ENCODE peak calls at places on chromosome 13, in five cellular contexts. C is astrocyte of the spinal cord, B is heart right ventricle, K is hepatocyte, O is mesothelial cell of epicardium. J is an unnamed sample.

GRCh38 chr13:51643882-51644281 is 59.6 kb downstream of the WDFY2 start:
- DNase-seq in O (no peak), B (no peak), K (no peak), C (peak; percentile 94), J (peak; percentile 90)

GRCh38 chr13:86870388-86870966 is 800.7 kb upstream of the SLITRK5 start:
- DNase-seq in C (peak; percentile 45), K (peak; percentile 28), O (no peak), B (no peak), J (no peak)

GRCh38 chr13:49731766-49732165 is 40.5 kb upstream of the EBPL start:
- DNase-seq in B (no peak), C (peak; percentile 76), O (no peak), K (no peak), J (peak; percentile 80)

GRCh38 chr13:75661443-75661842 is 25.3 kb downstream of the LMO7 start:
- DNase-seq in B (no peak), C (no peak), K (no peak), O (no peak), J (no peak)

GRCh38 chr13:31088826-31089420 is 72.8 kb downstream of the HSPH1 start:
- DNase-seq in B (no peak), C (no peak), K (no peak), O (no peak), J (no peak)

GRCh38 chr13:29849071-29849541 is 1.3 kb downstream of the UBL3 start:
- DNase-seq in K (peak; percentile 40), B (no peak), C (no peak), O (no peak), J (no peak)

GRCh38 chr13:27595055-27595811 is 25.1 kb downstream of the LNX2 start:
- DNase-seq in B (no peak), C (no peak), O (no peak), K (no peak), J (no peak)

GRCh38 chr13:62919491-62919890 is 1503.8 kb upstream of the PCDH20 start:
- DNase-seq in K (no peak), B (no peak), O (no peak), C (no peak), J (no peak)

GRCh38 chr13:92487238-92487637 is 739.4 kb upstream of the GPC6 start:
- DNase-seq in C (no peak), B (no peak), O (no peak), K (no peak), J (no peak)

DNA sequence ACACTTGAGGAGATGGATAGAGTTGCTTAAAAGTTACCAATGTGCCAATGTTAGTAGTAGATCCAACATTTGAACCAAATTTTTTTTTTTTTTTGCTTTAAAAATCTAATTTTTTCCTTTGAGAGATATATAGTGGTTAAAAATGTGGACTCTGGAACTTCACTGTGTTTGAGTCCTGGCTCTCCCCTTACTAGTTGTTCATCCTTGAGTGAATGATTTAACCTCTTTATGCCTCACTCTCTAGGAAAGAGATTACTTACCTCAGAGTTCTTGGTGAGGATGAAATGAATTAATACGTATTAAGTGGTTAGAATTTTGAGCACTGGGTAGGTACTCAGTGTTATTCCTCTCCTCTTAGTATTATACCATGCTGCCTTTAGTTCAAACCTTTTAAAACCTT is 24.3 kb downstream of the PDS5B start:
- DNase-seq in O (no peak), K (no peak), B (no peak), C (no peak), J (no peak)
- TF ChIP-seq CTCF in O (no peak), K (no peak), B (no peak), C (no peak), J (no peak)

DNA sequence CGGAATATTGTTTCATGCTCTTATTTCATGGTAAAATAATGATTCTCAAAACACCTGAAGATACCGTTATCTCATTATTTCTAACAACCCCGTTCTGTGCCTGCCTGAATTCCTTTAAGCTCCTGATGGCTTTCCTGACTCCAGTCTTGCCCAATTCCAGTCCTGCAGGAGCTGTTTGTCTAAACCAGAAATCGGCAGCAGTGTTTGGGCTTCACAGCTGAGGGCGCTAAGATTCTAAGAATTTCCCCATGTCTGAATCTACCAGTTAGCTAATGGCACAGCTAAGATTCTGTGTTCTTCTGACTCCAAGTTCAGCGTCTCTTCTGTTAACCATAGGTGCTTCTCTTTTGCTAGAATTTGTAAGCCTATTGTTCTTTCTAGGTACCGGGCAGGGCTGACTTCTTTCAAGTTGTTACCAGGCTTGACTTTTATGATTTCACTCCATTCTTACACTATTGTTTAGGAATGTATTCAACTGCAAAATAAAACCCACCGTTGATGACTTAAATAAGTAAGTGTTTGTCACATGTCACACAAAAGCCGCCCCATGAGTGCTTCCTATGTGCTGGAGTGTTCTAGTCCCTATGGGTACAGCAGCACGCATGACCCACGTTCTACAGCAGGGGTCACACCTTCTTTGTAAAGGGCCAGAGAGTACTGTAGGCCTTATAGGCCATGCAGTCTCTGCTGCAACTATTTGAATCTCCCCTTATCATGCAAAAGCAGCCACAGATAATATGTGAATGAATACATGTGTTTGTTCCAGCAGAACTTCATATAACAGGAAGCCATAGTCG is 168.2 kb upstream of the RNF113B start:
- DNase-seq in B (no peak), K (no peak), O (no peak), C (no peak), J (no peak)
- TF ChIP-seq CTCF in B (no peak), K (no peak), O (no peak), C (no peak), J (no peak)

DNA sequence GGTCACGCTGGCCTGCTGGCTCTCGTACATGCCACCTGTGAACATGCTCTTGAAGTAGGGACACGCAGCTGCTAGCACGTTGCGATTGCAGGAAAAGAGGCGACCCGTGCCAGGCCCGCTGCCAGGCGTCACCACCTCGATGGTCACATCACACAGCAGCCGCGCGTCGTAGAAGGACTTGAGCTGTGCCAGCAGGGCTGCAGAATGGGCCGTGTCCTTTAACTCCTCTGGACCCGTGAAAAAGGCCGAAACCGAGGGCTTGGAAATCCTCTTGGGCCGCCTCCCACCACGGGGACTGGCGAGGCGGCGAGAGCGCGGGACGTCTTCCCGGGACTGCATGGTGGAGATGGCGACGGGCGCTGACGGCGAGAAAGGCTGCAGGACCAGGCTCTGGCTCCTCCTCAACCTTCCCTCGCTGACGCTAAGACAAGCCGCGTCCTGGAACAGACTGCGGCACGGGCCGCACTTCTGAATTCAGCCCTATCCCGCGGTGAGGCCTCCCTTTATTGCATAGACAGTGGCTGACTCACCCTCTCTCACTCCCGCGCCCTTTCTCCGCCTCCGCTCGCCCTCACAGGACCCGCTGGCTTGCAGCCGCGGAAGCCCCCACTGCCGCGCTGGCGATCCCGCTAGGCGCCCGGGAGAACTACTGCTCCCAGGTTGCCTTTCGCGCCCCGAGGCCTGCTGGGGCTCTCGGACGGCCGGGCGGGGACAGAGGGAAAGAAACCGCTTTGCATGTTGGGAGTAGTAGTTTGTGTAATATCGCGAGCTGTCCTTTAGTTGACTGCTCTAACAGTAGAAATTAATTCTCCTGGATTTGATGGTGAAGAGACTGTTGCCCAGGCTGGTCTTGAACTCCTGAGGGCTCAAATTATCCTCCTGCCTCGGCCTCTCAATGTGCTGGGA is at the start of gene KBTBD7:
- DNase-seq in C (peak; percentile 99), O (peak; percentile 77), K (peak; percentile 96), B (peak; percentile 94), J (peak; percentile 98)
- TF ChIP-seq CTCF in C (no peak), O (no peak), K (no peak), B (no peak), J (no peak)

DNA sequence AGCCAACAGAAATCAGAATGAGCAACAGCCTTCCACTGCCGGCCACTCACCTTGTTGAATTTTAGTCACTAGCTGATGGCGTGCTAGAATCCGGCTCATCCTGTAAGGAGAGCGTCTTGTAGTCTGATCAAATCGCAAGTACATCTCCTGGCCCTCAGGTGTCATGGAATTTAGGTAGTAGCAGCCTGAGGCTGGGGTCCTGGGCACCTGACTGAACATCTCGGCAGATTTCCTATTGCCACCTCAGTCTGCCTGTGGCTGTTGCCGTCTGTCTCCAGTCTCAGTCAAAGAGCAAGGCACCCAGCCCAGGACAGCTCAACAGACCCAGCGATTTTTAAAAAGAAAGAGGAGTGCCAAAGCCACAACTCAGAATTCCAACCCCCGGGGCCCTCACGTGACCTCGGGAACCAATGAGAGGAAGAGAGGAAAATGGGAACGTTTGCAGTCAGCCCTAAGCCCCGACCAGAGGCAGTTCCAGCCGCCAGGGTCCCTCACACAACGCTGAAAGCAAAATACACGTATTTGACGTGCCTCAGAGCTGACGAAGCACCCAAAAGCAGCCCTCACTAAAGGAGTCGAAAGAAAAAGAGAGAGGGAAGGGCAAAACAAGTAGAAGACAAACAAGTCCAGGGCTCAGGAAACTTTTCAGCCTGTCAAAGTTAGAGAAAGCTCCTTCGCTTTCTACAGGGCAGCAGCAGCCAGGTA is at the start of gene STARD13:
- DNase-seq in B (peak; percentile 89), O (peak; percentile 81), C (peak; percentile 98), K (peak; percentile 96), J (peak; percentile 98)
- TF ChIP-seq CTCF in B (peak; percentile 23), O (no peak), C (peak; percentile 49), K (peak; percentile 31), J (peak; percentile 60)

DNA sequence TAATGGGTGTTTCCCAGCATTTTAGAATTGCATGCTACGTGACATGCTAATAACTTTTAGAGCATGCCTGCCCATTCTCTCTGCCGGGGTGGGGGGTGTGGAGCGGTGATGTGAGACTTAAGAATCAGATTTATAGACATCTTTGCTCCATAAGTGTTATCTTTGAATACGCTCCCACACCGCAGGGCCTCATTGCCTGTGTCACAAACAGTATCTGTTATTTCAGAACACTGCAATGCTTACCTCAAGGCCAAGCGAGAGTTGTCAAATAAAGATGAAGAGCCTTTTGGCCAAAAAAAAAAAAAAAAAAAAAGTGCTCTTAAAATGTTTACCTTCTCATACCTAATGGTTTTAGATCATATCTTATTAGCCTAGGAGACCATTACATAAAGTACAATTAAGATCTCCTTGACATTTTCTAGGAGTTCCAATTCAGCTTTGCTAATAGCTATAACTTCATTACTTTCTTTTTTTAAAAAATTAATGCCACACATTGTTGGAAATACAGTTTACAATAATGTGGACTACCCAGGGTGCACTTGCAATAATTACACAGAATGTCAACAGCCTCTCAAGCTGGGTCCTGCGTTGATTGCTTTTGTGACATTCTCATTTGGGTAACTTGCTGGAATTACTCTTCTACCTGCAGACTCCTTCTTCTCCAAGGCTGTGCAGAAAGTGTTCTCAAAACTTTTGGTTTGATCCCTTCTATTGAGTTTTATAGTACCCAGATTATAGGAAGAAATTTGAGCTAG is 525.3 kb downstream of the KLF12 start:
- DNase-seq in K (no peak), B (no peak), O (no peak), C (no peak), J (no peak)
- TF ChIP-seq CTCF in K (no peak), B (no peak), O (no peak), C (no peak), J (no peak)

DNA sequence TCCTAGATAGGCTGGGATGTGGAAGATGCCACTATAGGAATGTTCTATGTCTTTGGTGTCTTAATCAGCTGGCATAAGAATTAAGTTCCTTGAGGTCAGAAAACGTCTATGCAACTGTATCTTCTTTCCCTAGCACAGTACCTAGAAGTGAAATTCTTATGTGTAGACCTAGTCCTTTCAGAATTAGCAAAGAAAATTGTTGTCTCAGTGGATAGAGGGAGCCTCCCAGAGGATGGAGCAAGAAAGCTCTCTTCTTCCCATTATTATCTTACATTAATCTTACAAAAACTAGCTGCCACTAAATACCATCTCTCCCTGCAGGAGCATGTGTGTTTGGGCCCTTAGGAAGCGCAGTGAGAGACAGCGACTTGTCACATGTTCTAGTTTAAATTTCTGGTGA is 11.6 kb downstream of the CLDN10 start:
- DNase-seq in K (no peak), C (peak; percentile 18), B (no peak), O (no peak), J (peak; percentile 7)
- TF ChIP-seq CTCF in K (no peak), C (no peak), B (no peak), O (no peak), J (peak; percentile 31)

J was measured in HFFc6.